ENCODE peak calls at places on chromosome 11, in seven cellular contexts. O, N, M, B, Y, Q and W are unnamed samples.

GRCh38 chr11:130726234-130726559 is 190.1 kb downstream of the SNX19 start:
- DNase-seq in O (no peak), N (peak; percentile 65), M (no peak), B (no peak), Y (no peak), Q (peak; percentile 55), W (no peak)

GRCh38 chr11:128421577-128421976 is 165.8 kb downstream of the ETS1 start:
- DNase-seq in O (no peak), N (peak; percentile 92), M (no peak), B (no peak), Y (no peak), Q (peak; percentile 78), W (peak; percentile 16)

GRCh38 chr11:99822846-99823565 is 802.3 kb downstream of the CNTN5 start:
- DNase-seq in O (no peak), N (peak; percentile 7), M (no peak), B (no peak), Y (no peak), Q (peak; percentile 17), W (peak; percentile 24)

GRCh38 chr11:11178671-11179070 is 174.4 kb downstream of the CSNK2A3 start:
- DNase-seq in O (peak; percentile 30), N (no peak), M (no peak), B (no peak), Y (no peak), Q (peak; percentile 26), W (no peak)

GRCh38 chr11:114284021-114284420 is 12.2 kb upstream of the NNMT start:
- DNase-seq in O (no peak), N (no peak), M (no peak), B (no peak), Y (no peak), Q (no peak), W (no peak)

GRCh38 chr11:19777032-19777341 is 64.3 kb downstream of the NAV2 start:
- DNase-seq in O (no peak), N (no peak), M (no peak), B (peak; percentile 42), Y (no peak), Q (no peak), W (no peak)

GRCh38 chr11:117199061-117199915 is at the start of gene TAGLN:
- DNase-seq in O (no peak), N (peak; percentile 94), M (peak; percentile 64), B (peak; percentile 89), Y (peak; percentile 86), Q (peak; percentile 85), W (peak; percentile 99)

GRCh38 chr11:46912526-46913150 is 5.7 kb downstream of the LRP4 start:
- DNase-seq in O (no peak), N (no peak), M (peak; percentile 62), B (peak; percentile 92), Y (peak; percentile 70), Q (peak; percentile 48), W (peak; percentile 97)

GRCh38 chr11:24515632-24516031 is 18.8 kb downstream of the LUZP2 start:
- DNase-seq in O (no peak), N (no peak), M (no peak), B (peak; percentile 33), Y (no peak), Q (no peak), W (peak; percentile 33)
- H4K8ac ChIP-seq in O (no peak overlapping the region), N (no peak overlapping the region), M (no peak overlapping the region), B (no peak overlapping the region), Y (no peak overlapping the region), Q (no peak overlapping the region), W (no peak overlapping the region)

DNA sequence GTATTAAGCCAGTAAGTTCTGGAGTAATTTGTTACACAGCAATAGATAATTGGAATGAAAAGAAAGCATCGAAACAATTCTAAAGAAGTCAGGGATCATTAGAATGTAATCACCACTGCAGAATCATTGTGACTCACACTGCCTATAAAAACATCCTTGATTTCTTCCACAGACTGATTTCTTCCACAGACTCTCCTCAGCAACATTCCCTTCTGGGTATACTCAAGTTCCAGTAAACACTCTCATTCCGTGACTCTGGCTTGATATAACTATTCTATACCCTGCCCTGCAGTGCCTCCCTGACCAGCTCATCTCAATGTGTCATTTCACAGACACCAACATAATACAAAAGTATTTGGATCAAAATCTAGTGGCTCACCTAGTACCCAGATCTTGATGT is 120.5 kb downstream of the BBOX1 start:
- DNase-seq in O (no peak), N (peak; percentile 68), M (no peak), B (no peak), Y (no peak), Q (peak; percentile 20), W (no peak)
- H4K8ac ChIP-seq in O (no peak overlapping the region), N (no peak overlapping the region), M (no peak overlapping the region), B (no peak overlapping the region), Y (no peak overlapping the region), Q (no peak overlapping the region), W (no peak overlapping the region)

GRCh38 chr11:1628506-1629325 is 859 bp upstream of the KRTAP5-5 start:
- DNase-seq in O (no peak), N (peak; percentile 9), M (peak; percentile 64), B (peak; percentile 84), Y (peak; percentile 46), Q (peak; percentile 30), W (peak; percentile 51)
- H4K8ac ChIP-seq in O (no peak overlapping the region), N (no peak overlapping the region), M (no peak overlapping the region), B (no peak overlapping the region), Y (peak overlapping the region; percentile 71), Q (no peak overlapping the region), W (no peak overlapping the region)

DNA sequence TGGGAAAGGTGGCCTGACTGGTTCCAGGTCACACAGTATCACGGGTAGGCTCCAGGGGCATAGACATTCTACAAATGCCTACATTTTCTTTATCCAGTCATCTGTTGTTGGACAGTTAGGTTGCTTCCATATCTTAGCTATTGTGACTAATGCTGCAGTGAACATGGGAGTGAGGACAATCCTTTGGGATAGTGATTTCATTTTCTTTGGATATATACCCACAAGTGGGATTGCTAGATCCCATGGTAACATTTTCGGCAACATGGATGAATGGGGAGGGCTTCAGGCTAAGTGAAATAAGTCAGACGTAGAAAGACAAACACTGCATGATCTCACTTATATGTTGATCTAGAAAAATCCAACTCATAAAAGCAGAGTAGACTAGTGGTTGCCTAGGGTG is 744.3 kb downstream of the NTM start:
- DNase-seq in O (no peak), N (no peak), M (no peak), B (no peak), Y (no peak), Q (no peak), W (no peak)
- H4K8ac ChIP-seq in O (no peak overlapping the region), N (no peak overlapping the region), M (no peak overlapping the region), B (no peak overlapping the region), Y (no peak overlapping the region), Q (no peak overlapping the region), W (no peak overlapping the region)